ENCODE peak calls at places on chromosomes 13 and 19, in four cellular contexts. L, J, X and Z are unnamed samples.
A peak's percentile ranks its signal among the peaks of the same experiment; 100 is the strongest.

GRCh38 chr13:57253551-57253950 is 86.6 kb downstream of the PRR20E start:
- DNase-seq in X (no peak), J (no peak), L (no peak), Z (no peak)

GRCh38 chr13:98691360-98691759 is 61.1 kb downstream of the SLC15A1 start:
- DNase-seq in X (no peak), J (no peak), L (no peak), Z (no peak)

GRCh38 chr19:53965091-53965490 is 2.4 kb downstream of the CACNG8 start:
- DNase-seq in L (no peak), J (peak; percentile 49), X (no peak), Z (no peak)

GRCh38 chr13:45445053-45445452 is 19.7 kb upstream of the COG3 start:
- DNase-seq in L (no peak), X (no peak), J (no peak), Z (no peak)

GRCh38 chr13:98658131-98658530 is 81.2 kb upstream of the STK24 start:
- DNase-seq in X (peak; percentile 68), J (peak; percentile 9), L (no peak), Z (no peak)

GRCh38 chr13:97852181-97852874 is 101.1 kb upstream of the IPO5 start:
- DNase-seq in L (no peak), X (no peak), J (no peak), Z (no peak)

GRCh38 chr13:94620286-94620896 is 18.7 kb downstream of the GPR180 start:
- DNase-seq in J (peak; percentile 56), X (no peak), L (peak; percentile 15), Z (no peak)

GRCh38 chr19:42469311-42470239 is 26.8 kb upstream of the CXCL17 start:
- DNase-seq in X (no peak), L (no peak), J (peak; percentile 7), Z (peak; percentile 47)

GRCh38 chr19:38838208-38838985 is 6.8 kb upstream of the ECH1 start:
- DNase-seq in X (no peak), J (no peak), L (no peak), Z (peak; percentile 18)

GRCh38 chr13:110130431-110130830 is 176.5 kb downstream of the COL4A1 start:
- DNase-seq in J (no peak), X (no peak), L (no peak), Z (peak; percentile 27)

GRCh38 chr19:1873524-1874473 is 10.4 kb upstream of the KLF16 start:
- DNase-seq in J (no peak), L (peak; percentile 46), X (no peak), Z (no peak)

GRCh38 chr19:57954996-57955395 is 7.5 kb upstream of the ZNF256 start:
- DNase-seq in J (no peak), L (no peak), X (no peak), Z (no peak)

GRCh38 chr19:38304866-38305429 is 897 bp downstream of the C19orf33 start:
- DNase-seq in J (no peak), X (no peak), L (peak; percentile 31), Z (no peak)

GRCh38 chr19:2646866-2647535 is 55.5 kb downstream of the GNG7 start:
- DNase-seq in L (no peak), X (no peak), J (no peak), Z (no peak)

GRCh38 chr13:45860240-45860639 is 8.7 kb upstream of the SIAH3 start:
- DNase-seq in L (no peak), J (no peak), X (no peak), Z (no peak)

GRCh38 chr19:18750295-18750970 is 40.7 kb downstream of the COMP start:
- DNase-seq in J (no peak), L (no peak), X (no peak), Z (no peak)

GRCh38 chr13:109715902-109716301 is 70.5 kb downstream of the IRS2 start:
- DNase-seq in L (no peak), X (no peak), J (peak; percentile 66), Z (peak; percentile 64)

GRCh38 chr13:98252931-98253470 is 75.9 kb upstream of the RNF113B start:
- DNase-seq in L (no peak), J (peak; percentile 57), X (no peak), Z (peak; percentile 43)

GRCh38 chr13:65679240-65679639 is 1550.9 kb downstream of the PCDH9 start:
- DNase-seq in L (no peak), J (peak; percentile 52), X (no peak), Z (peak; percentile 53)

GRCh38 chr19:55117063-55117635 is 288 bp downstream of the PPP1R12C start:
- DNase-seq in L (no peak), J (no peak), X (no peak), Z (no peak)

GRCh38 chr13:70108276-70108845 is at the start of gene KLHL1:
- DNase-seq in L (no peak), X (no peak), J (no peak), Z (no peak)

GRCh38 chr19:5150902-5151741 is 182.2 kb downstream of the KDM4B start:
- DNase-seq in X (no peak), J (no peak), L (no peak), Z (no peak)

GRCh38 chr13:35764359-35765015 is 288.0 kb upstream of the MAB21L1 start:
- DNase-seq in J (no peak), L (no peak), X (no peak), Z (peak; percentile 55)